ENCODE peak calls at places on chromosome 4, in four cellular contexts. P is GM10248, U is NCI-H1930, Y is hepatocyte. R is an unnamed sample.

GRCh38 chr4:8324640-8325239 is 55.2 kb downstream of the HTRA3 start:
- DNase-seq in P (no peak), U (no peak), Y (no peak), R (no peak)

GRCh38 chr4:138308421-138308820 is 66.3 kb upstream of the SLC7A11 start:
- DNase-seq in P (no peak), U (no peak), Y (peak), R (no peak)

GRCh38 chr4:38568768-38569167 is 95.2 kb upstream of the KLF3 start:
- DNase-seq in P (no peak), U (no peak), Y (no peak), R (no peak)

GRCh38 chr4:183139972-183140570 is 41.0 kb downstream of the WWC2 start:
- DNase-seq in P (no peak), U (no peak), Y (no peak), R (no peak)

GRCh38 chr4:123849495-123849894 is 452.9 kb downstream of the SPRY1 start:
- DNase-seq in P (no peak), U (no peak), Y (no peak), R (no peak)

GRCh38 chr4:112616984-112617383 is 19.7 kb downstream of the ZGRF1 start:
- DNase-seq in P (no peak), U (no peak), Y (no peak), R (no peak)

GRCh38 chr4:7358100-7358735 is 76.5 kb downstream of the PSAPL1 start:
- DNase-seq in P (no peak), U (no peak), Y (peak), R (no peak)

GRCh38 chr4:26815686-26816085 is 45.0 kb upstream of the STIM2 start:
- DNase-seq in P (no peak), U (no peak), Y (no peak), R (no peak)

GRCh38 chr4:40645576-40645975 is 15.9 kb upstream of the RBM47 start:
- DNase-seq in P (no peak), U (no peak), Y (no peak), R (no peak)

GRCh38 chr4:141890279-141890678 is 253.9 kb downstream of the IL15 start:
- DNase-seq in P (no peak), U (no peak), Y (no peak), R (no peak)

GRCh38 chr4:128159967-128160366 is 98.9 kb downstream of the LARP1B start:
- DNase-seq in P (no peak), U (no peak), Y (no peak), R (no peak)

GRCh38 chr4:117800636-117801035 is 233.7 kb upstream of the NDST3 start:
- DNase-seq in P (no peak), U (no peak), Y (no peak), R (no peak)

GRCh38 chr4:65893957-65894755 is 223.9 kb upstream of the EPHA5 start:
- DNase-seq in P (no peak), U (no peak), Y (no peak), R (no peak)

R was measured in NAMALWA.